ENCODE peak calls at places on chromosomes 4 and X, in eight cellular contexts. One of them, this sample, is unnamed.

GRCh38 chr4:75011131-75011795 is 78.3 kb downstream of the PARM1 start:
- DNase-seq in AG09319: no peak
- DNase-seq in A549: no peak
- DNase-seq in fibroblast of pulmonary artery: no peak
- DNase-seq in H1: no peak
- DNase-seq in GM12878: no peak
- DNase-seq in Calu3: no peak
- DNase-seq in neural crest cell: no peak
- DNase-seq in this sample: no peak

GRCh38 chr4:37847311-37847710 is 20.8 kb downstream of the PGM2 start:
- DNase-seq in Calu3: no peak
- DNase-seq in A549: no peak
- DNase-seq in AG09319: no peak
- DNase-seq in neural crest cell: no peak
- DNase-seq in fibroblast of pulmonary artery: no peak
- DNase-seq in GM12878: no peak
- DNase-seq in H1: no peak
- DNase-seq in this sample: no peak

GRCh38 chr4:80362578-80363181 is 27.1 kb downstream of the CFAP299 start:
- DNase-seq in GM12878: no peak
- DNase-seq in fibroblast of pulmonary artery: peak
- DNase-seq in AG09319: no peak
- DNase-seq in neural crest cell: peak
- DNase-seq in H1: peak
- DNase-seq in A549: peak
- DNase-seq in Calu3: peak
- DNase-seq in this sample: peak

GRCh38 chr4:107890779-107891178 is 40.6 kb upstream of the CYP2U1 start:
- DNase-seq in AG09319: no peak
- DNase-seq in A549: no peak
- DNase-seq in Calu3: no peak
- DNase-seq in neural crest cell: no peak
- DNase-seq in fibroblast of pulmonary artery: no peak
- DNase-seq in GM12878: no peak
- DNase-seq in H1: no peak
- DNase-seq in this sample: no peak

GRCh38 chrX:75603833-75604232 is 81.0 kb upstream of the ZDHHC15 start:
- DNase-seq in H1: no peak
- DNase-seq in GM12878: no peak
- DNase-seq in A549: peak
- DNase-seq in Calu3: no peak
- DNase-seq in AG09319: no peak
- DNase-seq in fibroblast of pulmonary artery: peak
- DNase-seq in neural crest cell: no peak
- DNase-seq in this sample: no peak

GRCh38 chr4:74444891-74445642 is at the start of gene AREG:
- DNase-seq in GM12878: peak
- DNase-seq in neural crest cell: peak
- DNase-seq in H1: peak
- DNase-seq in AG09319: no peak
- DNase-seq in A549: peak
- DNase-seq in Calu3: peak
- DNase-seq in fibroblast of pulmonary artery: peak
- DNase-seq in this sample: peak

GRCh38 chr4:47577779-47578553 is 92.9 kb downstream of the ATP10D start:
- DNase-seq in GM12878: no peak
- DNase-seq in A549: no peak
- DNase-seq in H1: no peak
- DNase-seq in Calu3: no peak
- DNase-seq in AG09319: no peak
- DNase-seq in neural crest cell: no peak
- DNase-seq in fibroblast of pulmonary artery: peak
- DNase-seq in this sample: no peak

GRCh38 chr4:39706829-39707511 is 9.0 kb downstream of the UBE2K start:
- DNase-seq in GM12878: no peak
- DNase-seq in H1: peak
- DNase-seq in fibroblast of pulmonary artery: peak
- DNase-seq in Calu3: no peak
- DNase-seq in A549: peak
- DNase-seq in AG09319: no peak
- DNase-seq in neural crest cell: no peak
- DNase-seq in this sample: no peak

GRCh38 chrX:71253253-71254091 is 468 bp downstream of the ZMYM3 start:
- DNase-seq in AG09319: no peak
- DNase-seq in H1: peak
- DNase-seq in A549: peak
- DNase-seq in GM12878: no peak
- DNase-seq in neural crest cell: peak
- DNase-seq in Calu3: peak
- DNase-seq in fibroblast of pulmonary artery: peak
- DNase-seq in this sample: peak

GRCh38 chrX:107654778-107655761 is 26.8 kb downstream of the PRPS1 start:
- DNase-seq in neural crest cell: peak
- DNase-seq in GM12878: no peak
- DNase-seq in AG09319: peak
- DNase-seq in H1: peak
- DNase-seq in Calu3: peak
- DNase-seq in A549: peak
- DNase-seq in fibroblast of pulmonary artery: peak
- DNase-seq in this sample: peak

GRCh38 chr4:127810551-127810950 is 28.4 kb downstream of the HSPA4L start:
- DNase-seq in H1: no peak
- DNase-seq in Calu3: no peak
- DNase-seq in neural crest cell: no peak
- DNase-seq in fibroblast of pulmonary artery: no peak
- DNase-seq in A549: no peak
- DNase-seq in AG09319: no peak
- DNase-seq in GM12878: no peak
- DNase-seq in this sample: no peak

GRCh38 chrX:68633981-68634380 is 13.5 kb upstream of the STARD8 start:
- DNase-seq in fibroblast of pulmonary artery: no peak
- DNase-seq in AG09319: no peak
- DNase-seq in Calu3: no peak
- DNase-seq in A549: no peak
- DNase-seq in neural crest cell: no peak
- DNase-seq in H1: no peak
- DNase-seq in GM12878: no peak
- DNase-seq in this sample: no peak

GRCh38 chr4:73947239-73947985 is 34.4 kb downstream of the PF4 start:
- DNase-seq in AG09319: no peak
- DNase-seq in H1: no peak
- DNase-seq in GM12878: no peak
- DNase-seq in fibroblast of pulmonary artery: no peak
- DNase-seq in neural crest cell: no peak
- DNase-seq in A549: no peak
- DNase-seq in Calu3: no peak
- DNase-seq in this sample: no peak

GRCh38 chr4:159283697-159284492 is 181.0 kb downstream of the RAPGEF2 start:
- DNase-seq in Calu3: no peak
- DNase-seq in GM12878: no peak
- DNase-seq in neural crest cell: no peak
- DNase-seq in fibroblast of pulmonary artery: peak
- DNase-seq in AG09319: no peak
- DNase-seq in A549: peak
- DNase-seq in H1: no peak
- DNase-seq in this sample: no peak

GRCh38 chr4:139789096-139789495 is 123.5 kb downstream of the MGST2 start:
- DNase-seq in GM12878: no peak
- DNase-seq in Calu3: no peak
- DNase-seq in A549: no peak
- DNase-seq in H1: no peak
- DNase-seq in fibroblast of pulmonary artery: no peak
- DNase-seq in neural crest cell: no peak
- DNase-seq in AG09319: no peak
- DNase-seq in this sample: no peak

GRCh38 chr4:111602848-111603247 is 542.4 kb upstream of the FAM241A start:
- DNase-seq in neural crest cell: no peak
- DNase-seq in A549: peak
- DNase-seq in AG09319: peak
- DNase-seq in Calu3: no peak
- DNase-seq in GM12878: no peak
- DNase-seq in H1: no peak
- DNase-seq in fibroblast of pulmonary artery: peak
- DNase-seq in this sample: no peak

GRCh38 chr4:111601671-111602070 is 543.6 kb upstream of the FAM241A start:
- DNase-seq in GM12878: no peak
- DNase-seq in AG09319: no peak
- DNase-seq in neural crest cell: no peak
- DNase-seq in H1: no peak
- DNase-seq in fibroblast of pulmonary artery: no peak
- DNase-seq in Calu3: no peak
- DNase-seq in A549: no peak
- DNase-seq in this sample: no peak

GRCh38 chr4:111605111-111605510 is 540.1 kb upstream of the FAM241A start:
- DNase-seq in neural crest cell: no peak
- DNase-seq in fibroblast of pulmonary artery: no peak
- DNase-seq in H1: no peak
- DNase-seq in AG09319: no peak
- DNase-seq in GM12878: no peak
- DNase-seq in A549: no peak
- DNase-seq in Calu3: no peak
- DNase-seq in this sample: no peak
- TF ChIP-seq CTCF in neural crest cell: no peak
- TF ChIP-seq CTCF in fibroblast of pulmonary artery: no peak
- TF ChIP-seq CTCF in H1: no peak
- TF ChIP-seq CTCF in AG09319: no peak
- TF ChIP-seq CTCF in GM12878: no peak
- TF ChIP-seq CTCF in A549: no peak
- TF ChIP-seq CTCF in Calu3: no peak
- TF ChIP-seq CTCF in this sample: no peak

GRCh38 chrX:134727363-134727762 is 69.1 kb upstream of the PLAC1 start:
- DNase-seq in H1: no peak
- DNase-seq in GM12878: no peak
- DNase-seq in AG09319: no peak
- DNase-seq in neural crest cell: no peak
- DNase-seq in A549: peak
- DNase-seq in fibroblast of pulmonary artery: no peak
- DNase-seq in Calu3: no peak
- DNase-seq in this sample: no peak
- TF ChIP-seq CTCF in H1: peak
- TF ChIP-seq CTCF in GM12878: peak
- TF ChIP-seq CTCF in AG09319: no peak
- TF ChIP-seq CTCF in neural crest cell: no peak
- TF ChIP-seq CTCF in A549: peak
- TF ChIP-seq CTCF in fibroblast of pulmonary artery: peak
- TF ChIP-seq CTCF in Calu3: no peak
- TF ChIP-seq CTCF in this sample: no peak

DNA sequence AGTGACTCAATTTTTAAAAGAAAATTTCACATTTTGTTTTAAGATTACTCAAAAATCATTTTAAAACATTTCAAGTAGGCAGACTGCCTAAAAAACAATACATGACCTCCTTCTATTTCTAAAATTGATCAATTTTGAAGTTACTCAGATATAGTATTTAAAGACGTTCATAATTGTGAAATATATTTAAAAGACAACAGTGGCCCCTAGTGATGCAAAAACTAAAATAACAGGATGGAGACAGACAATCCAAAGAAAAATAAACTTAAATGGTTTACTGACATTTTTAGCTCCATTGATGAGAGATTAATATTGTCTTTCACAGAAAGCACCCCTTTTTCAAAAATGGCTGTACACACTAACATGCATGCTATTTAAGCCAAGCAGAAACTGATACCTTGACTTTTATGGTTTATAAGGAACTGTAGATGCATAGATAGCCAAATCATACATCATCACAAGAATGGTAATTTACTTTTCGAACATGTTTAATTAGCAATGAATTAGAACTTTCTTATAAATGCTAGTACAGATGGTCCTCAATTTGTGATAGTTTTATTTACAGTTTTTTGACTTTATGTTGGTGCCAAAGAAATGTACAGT is 69.8 kb upstream of the FAT4 start:
- DNase-seq in A549: no peak
- DNase-seq in Calu3: no peak
- DNase-seq in GM12878: no peak
- DNase-seq in H1: no peak
- DNase-seq in neural crest cell: no peak
- DNase-seq in AG09319: no peak
- DNase-seq in fibroblast of pulmonary artery: peak
- DNase-seq in this sample: no peak
- TF ChIP-seq CTCF in A549: peak
- TF ChIP-seq CTCF in Calu3: no peak
- TF ChIP-seq CTCF in GM12878: no peak
- TF ChIP-seq CTCF in H1: peak
- TF ChIP-seq CTCF in neural crest cell: peak
- TF ChIP-seq CTCF in AG09319: peak
- TF ChIP-seq CTCF in fibroblast of pulmonary artery: peak
- TF ChIP-seq CTCF in this sample: peak

DNA sequence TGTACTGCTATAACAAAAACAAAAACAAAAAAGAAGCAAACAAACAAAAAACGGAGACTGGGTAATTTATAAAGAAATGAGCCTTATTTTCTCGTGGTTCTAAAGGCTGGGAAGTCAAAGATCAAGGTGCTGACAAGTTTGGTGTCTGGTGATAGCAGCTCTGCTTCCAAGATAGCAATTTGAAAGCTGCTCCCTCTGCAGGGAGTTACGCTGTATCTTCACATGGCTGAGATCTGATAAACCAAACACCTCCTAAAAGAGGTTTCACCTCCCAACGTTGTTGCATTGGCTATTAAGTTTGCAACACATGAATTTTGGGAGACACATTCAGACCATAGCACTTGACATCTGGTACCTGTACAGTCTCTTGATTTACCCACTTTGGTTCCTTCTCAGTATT is 854.2 kb downstream of the CENPC start:
- DNase-seq in A549: no peak
- DNase-seq in neural crest cell: no peak
- DNase-seq in Calu3: no peak
- DNase-seq in AG09319: no peak
- DNase-seq in GM12878: no peak
- DNase-seq in fibroblast of pulmonary artery: no peak
- DNase-seq in H1: no peak
- DNase-seq in this sample: no peak
- TF ChIP-seq CTCF in A549: no peak
- TF ChIP-seq CTCF in neural crest cell: no peak
- TF ChIP-seq CTCF in Calu3: no peak
- TF ChIP-seq CTCF in AG09319: no peak
- TF ChIP-seq CTCF in GM12878: no peak
- TF ChIP-seq CTCF in fibroblast of pulmonary artery: no peak
- TF ChIP-seq CTCF in H1: peak
- TF ChIP-seq CTCF in this sample: no peak

This sample was measured in glutamatergic neuron.